ENCODE peak calls at places on chromosomes 3 and 15, in five cellular contexts. F is mesendoderm, L is H9, J is neuronal stem cell, Z is H1. M is an unnamed sample.

GRCh38 chr3:134035836-134036235 is 6.1 kb upstream of the SLCO2A1 start:
- DNase-seq in F (no peak), L (peak; percentile 20), J (no peak), Z (peak; percentile 34), M (no peak)

GRCh38 chr3:28521663-28522062 is 173.0 kb upstream of the AZI2 start:
- DNase-seq in F (no peak), L (no peak), J (no peak), Z (no peak), M (no peak)

GRCh38 chr15:36826948-36827347 is 247.5 kb downstream of the CDIN1 start:
- DNase-seq in F (peak; percentile 52), L (no peak), J (no peak), Z (no peak), M (no peak)

GRCh38 chr3:37402351-37402750 is 228.0 kb upstream of the LRRFIP2 start:
- DNase-seq in F (no peak), L (no peak), J (no peak), Z (no peak), M (no peak)

GRCh38 chr3:110711851-110712396 is 359.7 kb upstream of the NECTIN3 start:
- DNase-seq in F (peak; percentile 89), L (peak; percentile 54), J (no peak), Z (no peak), M (peak; percentile 37)

GRCh38 chr3:32175607-32176197 is 62.8 kb upstream of the CMTM8 start:
- DNase-seq in F (peak; percentile 80), L (peak; percentile 52), J (peak; percentile 71), Z (peak; percentile 67), M (peak; percentile 55)

GRCh38 chr3:53730565-53730964 is 115.7 kb downstream of the CHDH start:
- DNase-seq in F (no peak), L (no peak), J (no peak), Z (no peak), M (no peak)

GRCh38 chr3:162354343-162354742 is 857.7 kb downstream of the OTOL1 start:
- DNase-seq in F (no peak), L (no peak), J (no peak), Z (no peak), M (peak; percentile 78)

GRCh38 chr15:68352401-68353062 is 75.0 kb downstream of the FEM1B start:
- DNase-seq in F (no peak), L (no peak), J (no peak), Z (no peak), M (peak; percentile 98)

GRCh38 chr3:191328963-191329653 is at the start of gene CCDC50:
- DNase-seq in F (peak; percentile 90), L (peak; percentile 82), J (peak; percentile 62), Z (peak; percentile 87), M (peak; percentile 72)

GRCh38 chr3:123161167-123161566 is 40.6 kb upstream of the SEC22A start:
- DNase-seq in F (peak; percentile 47), L (peak; percentile 55), J (no peak), Z (peak; percentile 73), M (no peak)

GRCh38 chr15:43132830-43133428 is 457 bp upstream of the TMEM62 start:
- DNase-seq in F (no peak), L (no peak), J (no peak), Z (no peak), M (no peak)

GRCh38 chr3:120171134-120171863 is 77.1 kb upstream of the GSK3B start:
- DNase-seq in F (no peak), L (no peak), J (no peak), Z (no peak), M (peak; percentile 47)

GRCh38 chr3:88311826-88312225 is 162.1 kb downstream of the C3orf38 start:
- DNase-seq in F (no peak), L (no peak), J (no peak), Z (no peak), M (no peak)

GRCh38 chr3:132606085-132606484 is 9.0 kb downstream of the ACKR4 start:
- DNase-seq in F (peak; percentile 36), L (no peak), J (no peak), Z (no peak), M (peak; percentile 79)

GRCh38 chr15:98075441-98075840 is 114.9 kb downstream of the ARRDC4 start:
- DNase-seq in F (no peak), L (no peak), J (no peak), Z (no peak), M (no peak)

GRCh38 chr15:73951044-73951561 is 24.8 kb downstream of the LOXL1 start:
- DNase-seq in F (peak; percentile 96), L (peak; percentile 94), J (peak; percentile 71), Z (peak; percentile 89), M (peak; percentile 97)

GRCh38 chr15:40088929-40089755 is 19.5 kb downstream of the BMF start:
- DNase-seq in F (peak; percentile 98), L (peak; percentile 78), J (no peak), Z (no peak), M (peak; percentile 29)

GRCh38 chr15:40093224-40093842 is 15.3 kb downstream of the BMF start:
- DNase-seq in F (peak; percentile 70), L (no peak), J (no peak), Z (no peak), M (peak; percentile 26)

GRCh38 chr15:40091861-40092415 is 16.7 kb downstream of the BMF start:
- DNase-seq in F (peak; percentile 73), L (no peak), J (no peak), Z (no peak), M (no peak)

GRCh38 chr15:40092416-40093223 is 16.1 kb downstream of the BMF start:
- DNase-seq in F (no peak), L (no peak), J (no peak), Z (no peak), M (peak; percentile 86)

GRCh38 chr15:40090774-40091455 is 17.8 kb downstream of the BMF start:
- DNase-seq in F (no peak), L (no peak), J (no peak), Z (no peak), M (no peak)
- H3K79me1 ChIP-seq in F (peaks cover 2% of the 10 kb centered on the region), L (no peaks in the 10 kb centered on the region), J (no peaks in the 10 kb centered on the region), Z (no peaks in the 10 kb centered on the region), M (no peaks in the 10 kb centered on the region)

GRCh38 chr3:46119709-46120498 is 88.2 kb downstream of the CCR1 start:
- DNase-seq in F (no peak), L (no peak), J (no peak), Z (no peak), M (no peak)
- H3K79me1 ChIP-seq in F (no peaks in the 10 kb centered on the region), L (no peaks in the 10 kb centered on the region), J (no peaks in the 10 kb centered on the region), Z (no peaks in the 10 kb centered on the region), M (no peaks in the 10 kb centered on the region)

GRCh38 chr15:66833803-66834202 is 131.8 kb downstream of the SMAD6 start:
- DNase-seq in F (no peak), L (no peak), J (no peak), Z (no peak), M (no peak)
- H3K79me1 ChIP-seq in F (no peaks in the 10 kb centered on the region), L (no peaks in the 10 kb centered on the region), J (no peaks in the 10 kb centered on the region), Z (no peaks in the 10 kb centered on the region), M (no peaks in the 10 kb centered on the region)

DNA sequence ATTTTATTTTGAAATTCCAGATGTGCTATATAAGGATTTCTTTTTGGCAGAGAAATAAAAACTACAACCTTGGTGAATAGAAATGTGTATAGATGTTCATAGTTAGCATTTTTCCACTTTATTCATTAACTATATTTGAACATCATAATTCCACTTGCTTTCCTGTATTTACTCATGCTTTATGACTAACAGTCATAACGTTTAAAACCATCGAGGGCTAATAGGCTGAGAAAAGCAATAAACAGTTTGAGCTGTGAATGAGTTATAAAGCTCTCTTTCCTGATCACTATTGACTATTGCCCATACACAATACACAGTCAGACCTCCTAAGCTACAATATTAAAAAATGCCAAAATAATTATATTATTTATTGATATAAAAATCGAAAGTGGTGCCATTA is 502.1 kb upstream of the RASGRP1 start:
- DNase-seq in F (no peak), L (no peak), J (no peak), Z (no peak), M (peak; percentile 10)
- H3K79me1 ChIP-seq in F (no peaks in the 10 kb centered on the region), L (no peaks in the 10 kb centered on the region), J (no peaks in the 10 kb centered on the region), Z (no peaks in the 10 kb centered on the region), M (no peaks in the 10 kb centered on the region)

GRCh38 chr3:12947504-12948369 is 106.4 kb upstream of the RPL32 start:
- DNase-seq in F (peak; percentile 48), L (peak; percentile 45), J (no peak), Z (no peak), M (peak; percentile 68)

GRCh38 chr3:12946661-12947316 is 105.4 kb upstream of the RPL32 start:
- DNase-seq in F (no peak), L (no peak), J (no peak), Z (no peak), M (no peak)

GRCh38 chr3:12946134-12946533 is 104.8 kb upstream of the RPL32 start:
- DNase-seq in F (no peak), L (no peak), J (no peak), Z (no peak), M (no peak)

GRCh38 chr3:12948371-12948770 is 107.0 kb upstream of the RPL32 start:
- DNase-seq in F (no peak), L (no peak), J (no peak), Z (no peak), M (peak; percentile 34)

DNA sequence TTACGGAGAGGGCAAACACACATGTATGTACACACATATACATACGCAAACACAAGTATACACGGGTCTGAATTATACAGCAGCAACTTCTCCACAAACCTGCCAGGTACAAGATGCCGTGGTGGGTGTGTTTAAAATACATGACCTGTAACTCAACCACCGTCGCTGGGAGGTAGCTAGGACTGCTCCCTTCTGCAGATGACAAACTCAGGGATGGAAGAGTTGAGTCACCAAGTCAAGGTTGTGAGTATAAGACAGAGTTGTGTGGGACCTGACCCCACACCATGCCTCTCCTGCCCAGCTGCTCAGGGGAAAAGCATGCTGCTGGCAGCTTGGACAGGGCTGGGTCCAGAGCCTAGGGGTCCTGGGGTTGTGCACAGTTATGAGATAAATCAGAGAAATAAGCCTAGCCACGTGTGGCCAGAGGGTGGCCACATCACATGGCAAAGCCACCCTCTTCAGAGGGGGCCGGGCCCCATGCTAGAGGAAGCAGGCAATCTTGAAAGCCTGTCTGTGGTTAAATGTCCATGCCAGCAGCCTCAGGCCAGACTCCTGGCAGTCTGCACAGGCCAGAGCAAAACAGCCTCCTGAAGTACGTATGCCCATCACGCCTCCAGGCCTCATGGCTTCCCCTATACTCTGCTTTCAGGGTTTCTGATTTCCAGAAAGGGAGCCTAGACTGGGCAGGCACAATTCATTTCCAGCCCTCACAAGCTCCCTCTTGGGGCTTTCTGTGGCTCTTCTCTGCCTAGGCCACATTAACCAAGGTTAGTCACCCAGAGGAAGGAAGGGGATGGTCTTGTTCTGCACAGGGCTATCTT is 107.7 kb upstream of the RPL32 start:
- DNase-seq in F (no peak), L (no peak), J (no peak), Z (no peak), M (peak; percentile 48)
- H3K79me1 ChIP-seq in F (peaks cover 8% of the 10 kb centered on the region), L (no peaks in the 10 kb centered on the region), J (peaks cover 5% of the 10 kb centered on the region), Z (peaks cover 12% of the 10 kb centered on the region), M (peaks cover 83% of the 10 kb centered on the region)

DNA sequence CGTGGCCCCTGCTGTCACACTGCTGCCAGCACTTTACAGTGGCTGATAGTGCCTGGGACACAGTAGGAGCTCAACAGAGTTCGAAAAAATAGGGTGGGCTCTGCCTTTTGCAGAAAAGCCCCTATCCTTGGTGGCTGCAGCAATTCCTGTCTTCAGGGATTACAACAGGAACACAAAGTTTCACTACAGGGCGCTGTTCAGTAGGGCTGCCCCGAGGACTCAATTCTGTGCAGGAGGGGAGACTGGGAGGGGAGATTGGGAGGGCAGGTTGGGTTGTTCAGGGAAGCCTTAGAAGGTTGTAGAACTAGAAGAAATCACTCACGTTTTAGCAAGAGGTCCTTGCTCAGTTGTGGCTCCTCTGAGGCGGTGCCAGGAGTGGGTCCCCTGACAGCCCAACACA is 138.0 kb upstream of the TPM1 start:
- DNase-seq in F (no peak), L (no peak), J (no peak), Z (no peak), M (no peak)
- H3K79me1 ChIP-seq in F (no peaks in the 10 kb centered on the region), L (no peaks in the 10 kb centered on the region), J (no peaks in the 10 kb centered on the region), Z (no peaks in the 10 kb centered on the region), M (no peaks in the 10 kb centered on the region)

M was measured in IMR-90.